ENCODE peak calls at places on chromosome 9, in four cellular contexts. I is CD8-positive, alpha-beta T cell; X is left cardiac atrium; F is BE2C. K is an unnamed sample.

GRCh38 chr9:22214021-22214420 is 204.9 kb upstream of the CDKN2B start:
- DNase-seq in I (no peak), X (no peak), F (no peak), K (no peak)

GRCh38 chr9:21030389-21031035 is 928 bp downstream of the HACD4 start:
- DNase-seq in I (no peak), X (no peak), F (no peak), K (peak; percentile 12)

GRCh38 chr9:94802795-94803194 is 76.3 kb downstream of the AOPEP start:
- DNase-seq in I (no peak), X (no peak), F (no peak), K (no peak)

GRCh38 chr9:137606005-137606601 is 617 bp downstream of the ARRDC1 start:
- DNase-seq in I (no peak), X (no peak), F (peak; percentile 35), K (no peak)

GRCh38 chr9:33128570-33128969 is 38.6 kb downstream of the B4GALT1 start:
- DNase-seq in I (no peak), X (no peak), F (peak; percentile 30), K (no peak)

GRCh38 chr9:78669591-78669990 is 372.7 kb downstream of the PSAT1 start:
- DNase-seq in I (no peak), X (no peak), F (no peak), K (no peak)

GRCh38 chr9:107260437-107261081 is 22.5 kb upstream of the RAD23B start:
- DNase-seq in I (no peak), X (no peak), F (no peak), K (no peak)

GRCh38 chr9:36088020-36088419 is 48.5 kb upstream of the GLIPR2 start:
- DNase-seq in I (no peak), X (no peak), F (no peak), K (no peak)

GRCh38 chr9:94623253-94623652 is 16.1 kb downstream of the FBP1 start:
- DNase-seq in I (no peak), X (no peak), F (peak; percentile 78), K (no peak)

GRCh38 chr9:76868897-76869296 is 37.0 kb downstream of the PRUNE2 start:
- DNase-seq in I (no peak), X (no peak), F (no peak), K (no peak)

GRCh38 chr9:16828335-16829281 is 41.9 kb downstream of the BNC2 start:
- DNase-seq in I (no peak), X (peak; percentile 39), F (peak; percentile 59), K (peak; percentile 47)

GRCh38 chr9:134224827-134225154 is 60.4 kb upstream of the RNU6ATAC start:
- DNase-seq in I (no peak), X (no peak), F (no peak), K (no peak)

GRCh38 chr9:128943832-128944620 is 3.4 kb downstream of the DOLK start:
- DNase-seq in I (no peak), X (no peak), F (no peak), K (no peak)

GRCh38 chr9:100222674-100223073 is 123.6 kb downstream of the INVS start:
- DNase-seq in I (no peak), X (no peak), F (no peak), K (peak; percentile 66)

GRCh38 chr9:76717611-76718010 is 46.6 kb upstream of the PCA3 start:
- DNase-seq in I (no peak), X (no peak), F (no peak), K (peak; percentile 41)

GRCh38 chr9:693460-694390 is 147.8 kb upstream of the DMRT1 start:
- DNase-seq in I (no peak), X (peak; percentile 59), F (no peak), K (peak; percentile 95)

GRCh38 chr9:129285382-129285781 is 107.3 kb upstream of the IER5L start:
- DNase-seq in I (no peak), X (no peak), F (no peak), K (no peak)

GRCh38 chr9:136363606-136364368 is at the start of gene DNLZ:
- DNase-seq in I (peak; percentile 67), X (peak; percentile 87), F (peak; percentile 91), K (peak; percentile 80)

K was measured in fibroblast of the aortic adventitia.